ENCODE peak calls at places on chromosomes 7 and 10, in seven cellular contexts. J is IMR-90; T is body of pancreas; M is ovary; L is naive thymus-derived CD8-positive, alpha-beta T cell; E is GM13976; A is amniotic epithelial cell. V is an unnamed sample.

GRCh38 chr7:43954524-43955228 is 28.4 kb downstream of the UBE2D4 start:
- DNase-seq in J (peak; percentile 75), T (peak; percentile 48), M (no peak), L (no peak), E (peak; percentile 61), A (peak; percentile 56), V (peak; percentile 44)

GRCh38 chr7:116271161-116271979 is 61.0 kb downstream of the TES start:
- DNase-seq in J (peak; percentile 85), T (no peak), M (no peak), L (no peak), E (no peak), A (peak; percentile 74), V (peak; percentile 70)

GRCh38 chr10:35194906-35195305 is 68.3 kb downstream of the CREM start:
- DNase-seq in J (peak; percentile 91), T (no peak), M (no peak), L (peak; percentile 50), E (no peak), A (peak; percentile 64), V (peak; percentile 79)

GRCh38 chr7:69862413-69863064 is 264.3 kb downstream of the AUTS2 start:
- DNase-seq in J (no peak), T (no peak), M (no peak), L (no peak), E (no peak), A (no peak), V (no peak)

GRCh38 chr10:110372656-110373055 is 67.9 kb upstream of the SMNDC1 start:
- DNase-seq in J (no peak), T (no peak), M (no peak), L (no peak), E (no peak), A (peak; percentile 46), V (peak; percentile 65)

GRCh38 chr10:71132321-71132810 is 80.0 kb upstream of the UNC5B start:
- DNase-seq in J (no peak), T (no peak), M (no peak), L (no peak), E (no peak), A (no peak), V (no peak)

GRCh38 chr10:121668336-121669009 is 70.2 kb upstream of the FGFR2 start:
- DNase-seq in J (no peak), T (peak; percentile 70), M (peak; percentile 77), L (no peak), E (no peak), A (no peak), V (peak; percentile 43)

GRCh38 chr7:131424219-131424822 is 96.6 kb downstream of the MKLN1 start:
- DNase-seq in J (peak; percentile 58), T (no peak), M (no peak), L (no peak), E (peak; percentile 37), A (peak; percentile 48), V (peak; percentile 27)

GRCh38 chr7:146150153-146150552 is 33.6 kb downstream of the CNTNAP2 start:
- DNase-seq in J (no peak), T (no peak), M (no peak), L (no peak), E (no peak), A (no peak), V (no peak)

GRCh38 chr7:157507987-157508386 is 171.2 kb downstream of the DNAJB6 start:
- DNase-seq in J (no peak), T (no peak), M (no peak), L (no peak), E (no peak), A (no peak), V (no peak)

GRCh38 chr10:19767876-19768275 is 48.4 kb upstream of the PLXDC2 start:
- DNase-seq in J (no peak), T (no peak), M (no peak), L (no peak), E (no peak), A (peak; percentile 41), V (no peak)

GRCh38 chr7:151940048-151940845 is 16.0 kb upstream of the GALNTL5 start:
- DNase-seq in J (peak; percentile 62), T (no peak), M (no peak), L (no peak), E (no peak), A (peak; percentile 78), V (peak; percentile 44)

GRCh38 chr10:5927306-5927705 is 37.3 kb downstream of the FBH1 start:
- DNase-seq in J (peak; percentile 92), T (no peak), M (no peak), L (no peak), E (no peak), A (no peak), V (peak; percentile 77)

GRCh38 chr10:117419921-117420320 is 44.7 kb upstream of the PDZD8 start:
- DNase-seq in J (no peak), T (no peak), M (no peak), L (no peak), E (no peak), A (no peak), V (no peak)

GRCh38 chr7:151088856-151089699 is 2.8 kb downstream of the AGAP3 start:
- DNase-seq in J (peak; percentile 76), T (peak; percentile 80), M (peak; percentile 66), L (peak; percentile 13), E (no peak), A (peak; percentile 49), V (peak; percentile 52)

GRCh38 chr10:122537545-122537944 is 23.0 kb upstream of the DMBT1 start:
- DNase-seq in J (no peak), T (no peak), M (no peak), L (no peak), E (no peak), A (no peak), V (no peak)

GRCh38 chr10:33772370-33773331 is 438.2 kb upstream of the NRP1 start:
- DNase-seq in J (no peak), T (peak; percentile 31), M (no peak), L (no peak), E (no peak), A (no peak), V (peak; percentile 42)

GRCh38 chr7:157691521-157692155 is 354.8 kb downstream of the DNAJB6 start:
- DNase-seq in J (no peak), T (no peak), M (no peak), L (no peak), E (no peak), A (no peak), V (no peak)

GRCh38 chr10:6145979-6146432 is 56.7 kb upstream of the PFKFB3 start:
- DNase-seq in J (no peak), T (no peak), M (no peak), L (no peak), E (no peak), A (no peak), V (no peak)

GRCh38 chr7:44962483-44963251 is 16.1 kb downstream of the MYO1G start:
- DNase-seq in J (no peak), T (peak; percentile 53), M (peak; percentile 57), L (no peak), E (no peak), A (no peak), V (peak; percentile 19)

GRCh38 chr10:96636546-96636945 is 49.7 kb upstream of the TM9SF3 start:
- DNase-seq in J (no peak), T (no peak), M (no peak), L (no peak), E (no peak), A (peak; percentile 34), V (peak; percentile 22)

GRCh38 chr7:139817249-139817648 is 11.8 kb upstream of the TBXAS1 start:
- DNase-seq in J (no peak), T (no peak), M (no peak), L (no peak), E (no peak), A (no peak), V (no peak)

GRCh38 chr10:129758591-129759021 is 205.5 kb downstream of the EBF3 start:
- DNase-seq in J (no peak), T (no peak), M (no peak), L (no peak), E (no peak), A (no peak), V (no peak)

GRCh38 chr10:57628592-57629284 is 639.0 kb downstream of the IPMK start:
- DNase-seq in J (no peak), T (no peak), M (no peak), L (no peak), E (no peak), A (no peak), V (no peak)

GRCh38 chr7:81256991-81257390 is 338.1 kb upstream of the SEMA3C start:
- DNase-seq in J (peak; percentile 23), T (peak; percentile 62), M (no peak), L (no peak), E (no peak), A (peak; percentile 57), V (no peak)

GRCh38 chr7:83876593-83876992 is 227.7 kb upstream of the SEMA3E start:
- DNase-seq in J (peak; percentile 7), T (no peak), M (no peak), L (no peak), E (no peak), A (peak; percentile 7), V (peak; percentile 18)

GRCh38 chr7:151247611-151248176 is 800 bp downstream of the SMARCD3 start:
- DNase-seq in J (no peak), T (no peak), M (no peak), L (no peak), E (no peak), A (no peak), V (no peak)

GRCh38 chr7:22001345-22002004 is 55.8 kb upstream of the CDCA7L start:
- DNase-seq in J (peak; percentile 80), T (no peak), M (no peak), L (peak; percentile 37), E (peak; percentile 72), A (peak; percentile 90), V (peak; percentile 80)

GRCh38 chr10:91798736-91799579 is 732 bp downstream of the TNKS2 start:
- DNase-seq in J (peak; percentile 50), T (peak; percentile 56), M (peak; percentile 53), L (no peak), E (peak; percentile 46), A (peak; percentile 38), V (peak; percentile 62)

GRCh38 chr10:131636116-131636515 is 264.7 kb upstream of the PPP2R2D start:
- DNase-seq in J (no peak), T (no peak), M (no peak), L (no peak), E (no peak), A (no peak), V (no peak)

GRCh38 chr10:17780727-17781126 is 28.4 kb upstream of the MRC1 start:
- DNase-seq in J (no peak), T (no peak), M (no peak), L (no peak), E (no peak), A (no peak), V (no peak)

GRCh38 chr7:133134810-133135209 is 52.9 kb upstream of the CHCHD3 start:
- DNase-seq in J (no peak), T (no peak), M (no peak), L (no peak), E (no peak), A (no peak), V (no peak)

GRCh38 chr10:71339796-71340589 is 20.9 kb downstream of the SLC29A3 start:
- DNase-seq in J (no peak), T (no peak), M (no peak), L (no peak), E (no peak), A (no peak), V (no peak)

GRCh38 chr10:121864653-121865052 is 63.2 kb downstream of the ATE1 start:
- DNase-seq in J (no peak), T (no peak), M (no peak), L (no peak), E (no peak), A (no peak), V (no peak)

GRCh38 chr7:82036146-82036886 is 266.5 kb upstream of the HGF start:
- DNase-seq in J (peak; percentile 91), T (no peak), M (no peak), L (no peak), E (no peak), A (no peak), V (peak; percentile 80)

GRCh38 chr7:6590645-6591110 is 857 bp downstream of the INTS15 start:
- DNase-seq in J (no peak), T (no peak), M (no peak), L (no peak), E (no peak), A (peak; percentile 29), V (no peak)

GRCh38 chr10:129898701-129899563 is 65.1 kb downstream of the EBF3 start:
- DNase-seq in J (no peak), T (no peak), M (no peak), L (no peak), E (peak; percentile 13), A (no peak), V (no peak)

GRCh38 chr7:145644426-145645154 is 472.0 kb upstream of the CNTNAP2 start:
- DNase-seq in J (no peak), T (no peak), M (no peak), L (no peak), E (no peak), A (no peak), V (no peak)

V was measured in astrocyte.